ENCODE peak calls at places on chromosome 18, in six cellular contexts. One of them, this sample, is unnamed.

GRCh38 chr18:12455511-12455910 is 47.8 kb downstream of the PRELID3A start:
- DNase-seq in psoas muscle: no peak
- DNase-seq in K562: no peak
- DNase-seq in uterus: no peak
- DNase-seq in ovary: no peak
- DNase-seq in cardiac muscle cell: no peak
- DNase-seq in this sample: no peak

GRCh38 chr18:57644540-57644939 is 22.9 kb upstream of the NARS1 start:
- DNase-seq in cardiac muscle cell: no peak
- DNase-seq in K562: no peak
- DNase-seq in uterus: no peak
- DNase-seq in ovary: no peak
- DNase-seq in psoas muscle: no peak
- DNase-seq in this sample: no peak

GRCh38 chr18:50619833-50620232 is 59.9 kb downstream of the MAPK4 start:
- DNase-seq in cardiac muscle cell: no peak
- DNase-seq in K562: no peak
- DNase-seq in uterus: no peak
- DNase-seq in psoas muscle: no peak
- DNase-seq in ovary: no peak
- DNase-seq in this sample: no peak

GRCh38 chr18:7758764-7759163 is 191.6 kb downstream of the PTPRM start:
- DNase-seq in psoas muscle: no peak
- DNase-seq in uterus: no peak
- DNase-seq in cardiac muscle cell: no peak
- DNase-seq in ovary: no peak
- DNase-seq in K562: no peak
- DNase-seq in this sample: no peak

GRCh38 chr18:55658598-55658997 is 70.6 kb upstream of the TCF4 start:
- DNase-seq in cardiac muscle cell: no peak
- DNase-seq in uterus: no peak
- DNase-seq in K562: no peak
- DNase-seq in psoas muscle: no peak
- DNase-seq in ovary: no peak
- DNase-seq in this sample: no peak

GRCh38 chr18:6857305-6857704 is 127.8 kb downstream of the ARHGAP28 start:
- DNase-seq in K562: no peak
- DNase-seq in cardiac muscle cell: no peak
- DNase-seq in uterus: no peak
- DNase-seq in ovary: no peak
- DNase-seq in psoas muscle: no peak
- DNase-seq in this sample: no peak

GRCh38 chr18:35182151-35182550 is 58.7 kb upstream of the ZNF397 start:
- DNase-seq in cardiac muscle cell: no peak
- DNase-seq in uterus: no peak
- DNase-seq in psoas muscle: no peak
- DNase-seq in ovary: no peak
- DNase-seq in K562: no peak
- DNase-seq in this sample: no peak

GRCh38 chr18:14978962-14979535 is 231.1 kb downstream of the ANKRD30B start:
- DNase-seq in psoas muscle: no peak
- DNase-seq in uterus: no peak
- DNase-seq in ovary: no peak
- DNase-seq in K562: peak; percentile 19
- DNase-seq in cardiac muscle cell: peak; percentile 0
- DNase-seq in this sample: no peak

GRCh38 chr18:22279741-22280452 is 110.5 kb downstream of the GATA6 start:
- DNase-seq in K562: no peak
- DNase-seq in uterus: no peak
- DNase-seq in psoas muscle: no peak
- DNase-seq in ovary: no peak
- DNase-seq in cardiac muscle cell: no peak
- DNase-seq in this sample: no peak

GRCh38 chr18:77020561-77020960 is 112.0 kb downstream of the MBP start:
- DNase-seq in K562: no peak
- DNase-seq in cardiac muscle cell: no peak
- DNase-seq in psoas muscle: no peak
- DNase-seq in uterus: no peak
- DNase-seq in ovary: no peak
- DNase-seq in this sample: no peak

GRCh38 chr18:22558945-22559385 is 141.2 kb upstream of the CTAGE1 start:
- DNase-seq in ovary: peak; percentile 80
- DNase-seq in psoas muscle: peak; percentile 56
- DNase-seq in K562: peak; percentile 85
- DNase-seq in cardiac muscle cell: peak; percentile 75
- DNase-seq in uterus: peak; percentile 75
- DNase-seq in this sample: peak; percentile 59

GRCh38 chr18:78895207-78896001 is 84.2 kb upstream of the SALL3 start:
- DNase-seq in ovary: no peak
- DNase-seq in cardiac muscle cell: no peak
- DNase-seq in psoas muscle: no peak
- DNase-seq in uterus: no peak
- DNase-seq in K562: no peak
- DNase-seq in this sample: no peak

GRCh38 chr18:74896390-74896991 is 298.8 kb downstream of the ZNF407 start:
- DNase-seq in uterus: no peak
- DNase-seq in psoas muscle: no peak
- DNase-seq in K562: peak; percentile 30
- DNase-seq in cardiac muscle cell: peak; percentile 62
- DNase-seq in ovary: no peak
- DNase-seq in this sample: peak; percentile 64

GRCh38 chr18:26827581-26827980 is 37.9 kb downstream of the AQP4 start:
- DNase-seq in K562: no peak
- DNase-seq in psoas muscle: no peak
- DNase-seq in ovary: no peak
- DNase-seq in cardiac muscle cell: no peak
- DNase-seq in uterus: no peak
- DNase-seq in this sample: no peak
- TF ChIP-seq CTCF in K562: no peak
- TF ChIP-seq CTCF in psoas muscle: no peak
- TF ChIP-seq CTCF in ovary: no peak
- TF ChIP-seq CTCF in cardiac muscle cell: no peak
- TF ChIP-seq CTCF in uterus: no peak
- TF ChIP-seq CTCF in this sample: no peak

GRCh38 chr18:2431836-2432235 is 139.5 kb downstream of the METTL4 start:
- DNase-seq in K562: no peak
- DNase-seq in uterus: no peak
- DNase-seq in cardiac muscle cell: no peak
- DNase-seq in psoas muscle: no peak
- DNase-seq in ovary: no peak
- DNase-seq in this sample: no peak
- TF ChIP-seq CTCF in K562: no peak
- TF ChIP-seq CTCF in uterus: no peak
- TF ChIP-seq CTCF in cardiac muscle cell: no peak
- TF ChIP-seq CTCF in psoas muscle: no peak
- TF ChIP-seq CTCF in ovary: no peak
- TF ChIP-seq CTCF in this sample: no peak

GRCh38 chr18:69490072-69490471 is 89.4 kb downstream of the DOK6 start:
- DNase-seq in K562: no peak
- DNase-seq in cardiac muscle cell: no peak
- DNase-seq in ovary: no peak
- DNase-seq in psoas muscle: no peak
- DNase-seq in uterus: no peak
- DNase-seq in this sample: no peak
- TF ChIP-seq CTCF in K562: no peak
- TF ChIP-seq CTCF in cardiac muscle cell: no peak
- TF ChIP-seq CTCF in ovary: no peak
- TF ChIP-seq CTCF in psoas muscle: no peak
- TF ChIP-seq CTCF in uterus: no peak
- TF ChIP-seq CTCF in this sample: no peak

DNA sequence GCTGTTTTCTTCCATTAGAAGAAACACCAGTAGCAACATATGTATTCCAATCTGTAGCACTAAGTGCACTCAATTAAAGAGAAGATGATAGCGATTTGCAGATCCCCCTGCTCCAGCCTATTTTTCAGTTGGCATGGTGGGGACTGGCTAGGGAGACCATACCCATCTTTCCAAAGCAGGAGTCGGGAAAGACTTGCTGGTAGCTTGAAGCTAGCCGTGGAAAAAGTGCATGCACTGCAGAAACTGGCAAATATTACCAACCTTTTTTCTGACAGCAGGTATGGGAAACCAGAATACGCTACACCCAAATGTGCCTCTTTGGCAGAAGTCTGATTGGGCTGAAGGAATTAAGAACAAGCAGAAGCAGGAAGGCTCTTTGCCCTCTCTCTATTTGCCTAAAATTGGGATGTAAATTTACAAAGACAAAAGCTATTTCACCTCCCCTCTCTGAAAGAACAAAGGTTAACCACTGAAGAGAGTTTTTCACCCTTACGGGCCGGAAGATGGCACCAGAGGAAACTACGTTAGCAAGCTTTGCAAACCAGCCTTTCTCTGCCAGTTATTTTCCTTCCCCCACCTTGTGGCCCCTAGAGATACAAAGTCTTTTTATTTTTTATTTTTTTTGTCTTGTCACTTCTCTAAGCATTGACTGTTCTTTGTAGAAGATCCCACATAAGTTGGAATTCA is 273.1 kb downstream of the DLGAP1 start:
- DNase-seq in psoas muscle: no peak
- DNase-seq in K562: no peak
- DNase-seq in cardiac muscle cell: peak; percentile 38
- DNase-seq in ovary: no peak
- DNase-seq in uterus: no peak
- DNase-seq in this sample: no peak
- TF ChIP-seq CTCF in psoas muscle: no peak
- TF ChIP-seq CTCF in K562: no peak
- TF ChIP-seq CTCF in cardiac muscle cell: no peak
- TF ChIP-seq CTCF in ovary: no peak
- TF ChIP-seq CTCF in uterus: no peak
- TF ChIP-seq CTCF in this sample: no peak

GRCh38 chr18:65567372-65567771 is 183.4 kb upstream of the CDH7 start:
- DNase-seq in psoas muscle: no peak
- DNase-seq in ovary: no peak
- DNase-seq in cardiac muscle cell: peak; percentile 38
- DNase-seq in uterus: no peak
- DNase-seq in K562: no peak
- DNase-seq in this sample: no peak
- TF ChIP-seq CTCF in psoas muscle: no peak
- TF ChIP-seq CTCF in ovary: no peak
- TF ChIP-seq CTCF in cardiac muscle cell: no peak
- TF ChIP-seq CTCF in uterus: no peak
- TF ChIP-seq CTCF in K562: no peak
- TF ChIP-seq CTCF in this sample: no peak

GRCh38 chr18:68466714-68467113 is 248.2 kb downstream of the TMX3 start:
- DNase-seq in cardiac muscle cell: no peak
- DNase-seq in ovary: no peak
- DNase-seq in K562: no peak
- DNase-seq in uterus: no peak
- DNase-seq in psoas muscle: no peak
- DNase-seq in this sample: no peak

GRCh38 chr18:68462766-68463165 is 252.1 kb downstream of the TMX3 start:
- DNase-seq in cardiac muscle cell: no peak
- DNase-seq in ovary: no peak
- DNase-seq in uterus: no peak
- DNase-seq in K562: no peak
- DNase-seq in psoas muscle: no peak
- DNase-seq in this sample: no peak

GRCh38 chr18:68469049-68469625 is 245.8 kb downstream of the TMX3 start:
- DNase-seq in K562: no peak
- DNase-seq in psoas muscle: no peak
- DNase-seq in cardiac muscle cell: no peak
- DNase-seq in ovary: no peak
- DNase-seq in uterus: no peak
- DNase-seq in this sample: no peak

GRCh38 chr18:68472701-68473295 is 242.1 kb downstream of the TMX3 start:
- DNase-seq in psoas muscle: no peak
- DNase-seq in ovary: no peak
- DNase-seq in cardiac muscle cell: no peak
- DNase-seq in uterus: no peak
- DNase-seq in K562: no peak
- DNase-seq in this sample: no peak

GRCh38 chr18:68467966-68468365 is 246.9 kb downstream of the TMX3 start:
- DNase-seq in cardiac muscle cell: no peak
- DNase-seq in K562: no peak
- DNase-seq in ovary: no peak
- DNase-seq in psoas muscle: no peak
- DNase-seq in uterus: no peak
- DNase-seq in this sample: no peak
- TF ChIP-seq CTCF in cardiac muscle cell: no peak
- TF ChIP-seq CTCF in K562: no peak
- TF ChIP-seq CTCF in ovary: no peak
- TF ChIP-seq CTCF in psoas muscle: no peak
- TF ChIP-seq CTCF in uterus: no peak
- TF ChIP-seq CTCF in this sample: no peak

GRCh38 chr18:39241534-39241933 is 1675.9 kb upstream of the CELF4 start:
- DNase-seq in uterus: no peak
- DNase-seq in ovary: no peak
- DNase-seq in cardiac muscle cell: no peak
- DNase-seq in psoas muscle: no peak
- DNase-seq in K562: no peak
- DNase-seq in this sample: no peak
- TF ChIP-seq CTCF in uterus: no peak
- TF ChIP-seq CTCF in ovary: no peak
- TF ChIP-seq CTCF in cardiac muscle cell: no peak
- TF ChIP-seq CTCF in psoas muscle: no peak
- TF ChIP-seq CTCF in K562: no peak
- TF ChIP-seq CTCF in this sample: no peak

GRCh38 chr18:68925268-68925667 is 127.4 kb downstream of the CCDC102B start:
- DNase-seq in K562: no peak
- DNase-seq in uterus: no peak
- DNase-seq in ovary: no peak
- DNase-seq in cardiac muscle cell: peak; percentile 46
- DNase-seq in psoas muscle: no peak
- DNase-seq in this sample: no peak
- TF ChIP-seq CTCF in K562: no peak
- TF ChIP-seq CTCF in uterus: no peak
- TF ChIP-seq CTCF in ovary: no peak
- TF ChIP-seq CTCF in cardiac muscle cell: peak; percentile 34
- TF ChIP-seq CTCF in psoas muscle: no peak
- TF ChIP-seq CTCF in this sample: no peak

DNA sequence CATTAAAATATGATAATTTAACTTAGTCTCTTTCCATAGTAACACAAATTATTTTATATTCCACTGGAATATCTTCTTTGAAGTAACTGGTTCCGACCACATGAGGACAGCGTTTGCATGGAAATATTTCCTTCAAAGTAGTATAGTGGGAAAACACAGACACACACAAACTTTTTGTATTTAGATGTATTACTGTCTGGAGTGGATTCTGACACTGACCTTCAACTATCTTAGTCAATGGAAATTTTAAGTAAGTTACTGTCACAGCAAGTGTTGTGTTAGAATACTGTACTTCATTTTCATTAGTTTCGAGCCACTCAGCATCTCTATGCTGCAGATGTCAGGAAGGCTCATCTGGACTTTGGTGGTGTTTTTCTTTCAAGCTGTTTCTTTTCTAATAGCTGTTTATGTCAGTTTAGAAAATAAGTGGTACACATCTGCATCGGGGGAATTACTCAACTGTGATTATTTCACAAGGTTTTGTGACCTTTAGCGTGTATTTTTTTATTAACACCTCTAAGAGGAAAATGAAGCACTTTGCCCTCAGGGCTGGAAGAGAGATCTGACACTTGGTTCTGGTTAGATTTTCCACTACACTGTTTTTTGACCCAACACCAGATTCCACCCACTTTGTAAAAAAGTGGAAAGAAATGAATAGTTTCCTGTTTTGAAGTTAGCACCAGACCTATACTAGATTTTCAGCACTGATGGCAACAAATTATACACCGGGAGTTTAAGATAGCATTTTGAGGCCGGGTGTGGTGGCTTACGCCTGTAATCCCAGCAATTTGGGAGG is 18.9 kb upstream of the THOC1 start:
- DNase-seq in ovary: no peak
- DNase-seq in K562: no peak
- DNase-seq in cardiac muscle cell: peak; percentile 26
- DNase-seq in psoas muscle: no peak
- DNase-seq in uterus: no peak
- DNase-seq in this sample: no peak
- TF ChIP-seq CTCF in ovary: peak; percentile 67
- TF ChIP-seq CTCF in K562: no peak
- TF ChIP-seq CTCF in cardiac muscle cell: peak; percentile 54
- TF ChIP-seq CTCF in psoas muscle: peak; percentile 17
- TF ChIP-seq CTCF in uterus: peak; percentile 48
- TF ChIP-seq CTCF in this sample: peak; percentile 17